ENCODE peak calls at places on chromosomes 16 and 17, in four cellular contexts. One of them, this sample, is unnamed.

GRCh38 chr17:78532311-78532710 is 44.9 kb downstream of the DNAH17 start:
- DNase-seq in heart right ventricle: no peak
- DNase-seq in AG09309: no peak
- DNase-seq in lower leg skin: no peak
- DNase-seq in this sample: no peak

GRCh38 chr17:1625053-1625452 is 3.6 kb downstream of the SLC43A2 start:
- DNase-seq in lower leg skin: no peak
- DNase-seq in AG09309: no peak
- DNase-seq in heart right ventricle: no peak
- DNase-seq in this sample: no peak

GRCh38 chr17:30228011-30228410 is 7.5 kb downstream of the SLC6A4 start:
- DNase-seq in heart right ventricle: no peak
- DNase-seq in AG09309: no peak
- DNase-seq in lower leg skin: no peak
- DNase-seq in this sample: no peak

GRCh38 chr17:61450641-61451537 is 1.3 kb upstream of the TBX4 start:
- DNase-seq in AG09309: no peak
- DNase-seq in heart right ventricle: no peak
- DNase-seq in lower leg skin: no peak
- DNase-seq in this sample: peak

GRCh38 chr17:42623732-42624596 is 14.5 kb downstream of the TUBG1 start:
- DNase-seq in heart right ventricle: no peak
- DNase-seq in AG09309: no peak
- DNase-seq in lower leg skin: no peak
- DNase-seq in this sample: no peak

GRCh38 chr17:59620518-59621259 is 994 bp downstream of the CLTC start:
- DNase-seq in lower leg skin: no peak
- DNase-seq in heart right ventricle: peak
- DNase-seq in AG09309: no peak
- DNase-seq in this sample: peak

GRCh38 chr17:71632328-71632727 is 488.5 kb upstream of the SOX9 start:
- DNase-seq in AG09309: no peak
- DNase-seq in lower leg skin: no peak
- DNase-seq in heart right ventricle: no peak
- DNase-seq in this sample: no peak

GRCh38 chr17:76085066-76085730 is 6.2 kb downstream of the ZACN start:
- DNase-seq in heart right ventricle: no peak
- DNase-seq in lower leg skin: no peak
- DNase-seq in AG09309: no peak
- DNase-seq in this sample: no peak

GRCh38 chr17:73342549-73343167 is 30.9 kb upstream of the CDC42EP4 start:
- DNase-seq in lower leg skin: no peak
- DNase-seq in heart right ventricle: no peak
- DNase-seq in AG09309: no peak
- DNase-seq in this sample: no peak

GRCh38 chr17:67246648-67247415 is 1.8 kb upstream of the HELZ start:
- DNase-seq in heart right ventricle: no peak
- DNase-seq in AG09309: no peak
- DNase-seq in lower leg skin: peak
- DNase-seq in this sample: no peak

GRCh38 chr16:86408685-86409084 is 101.6 kb upstream of the FOXF1 start:
- DNase-seq in heart right ventricle: no peak
- DNase-seq in AG09309: no peak
- DNase-seq in lower leg skin: no peak
- DNase-seq in this sample: no peak

GRCh38 chr17:75515523-75516254 is at the start of gene CASKIN2:
- DNase-seq in lower leg skin: peak
- DNase-seq in AG09309: peak
- DNase-seq in heart right ventricle: peak
- DNase-seq in this sample: peak

GRCh38 chr16:30365200-30365599 is 5.1 kb downstream of the TBC1D10B start:
- DNase-seq in heart right ventricle: no peak
- DNase-seq in AG09309: no peak
- DNase-seq in lower leg skin: no peak
- DNase-seq in this sample: no peak

GRCh38 chr17:56297142-56297541 is 143.9 kb downstream of the ANKFN1 start:
- DNase-seq in AG09309: no peak
- DNase-seq in lower leg skin: no peak
- DNase-seq in heart right ventricle: no peak
- DNase-seq in this sample: no peak

GRCh38 chr17:78106211-78106610 is 22.3 kb downstream of the TMC6 start:
- DNase-seq in heart right ventricle: no peak
- DNase-seq in AG09309: no peak
- DNase-seq in lower leg skin: no peak
- DNase-seq in this sample: no peak

GRCh38 chr17:61124562-61124961 is 275.1 kb upstream of the TBX2 start:
- DNase-seq in AG09309: no peak
- DNase-seq in lower leg skin: no peak
- DNase-seq in heart right ventricle: no peak
- DNase-seq in this sample: no peak

GRCh38 chr16:3573146-3573815 is 3.9 kb downstream of the NLRC3 start:
- DNase-seq in AG09309: no peak
- DNase-seq in heart right ventricle: no peak
- DNase-seq in lower leg skin: no peak
- DNase-seq in this sample: no peak

GRCh38 chr17:72370819-72371218 is 250.0 kb downstream of the SOX9 start:
- DNase-seq in AG09309: peak
- DNase-seq in lower leg skin: no peak
- DNase-seq in heart right ventricle: no peak
- DNase-seq in this sample: no peak

GRCh38 chr17:82204831-82205719 is 7.6 kb downstream of the CCDC57 start:
- DNase-seq in lower leg skin: no peak
- DNase-seq in AG09309: no peak
- DNase-seq in heart right ventricle: no peak
- DNase-seq in this sample: no peak

GRCh38 chr16:29148867-29149272 is 164.0 kb downstream of the LAT start:
- DNase-seq in heart right ventricle: no peak
- DNase-seq in lower leg skin: no peak
- DNase-seq in AG09309: no peak
- DNase-seq in this sample: no peak

GRCh38 chr17:14303343-14304221 is 2.7 kb downstream of the HS3ST3B1 start:
- DNase-seq in AG09309: no peak
- DNase-seq in heart right ventricle: no peak
- DNase-seq in lower leg skin: peak
- DNase-seq in this sample: no peak

GRCh38 chr17:48541036-48541573 is 3.8 kb downstream of the HOXB2 start:
- DNase-seq in AG09309: no peak
- DNase-seq in lower leg skin: no peak
- DNase-seq in heart right ventricle: no peak
- DNase-seq in this sample: no peak

GRCh38 chr16:83171396-83171795 is 544.6 kb downstream of the CDH13 start:
- DNase-seq in lower leg skin: peak
- DNase-seq in AG09309: no peak
- DNase-seq in heart right ventricle: no peak
- DNase-seq in this sample: no peak

GRCh38 chr16:72189865-72190371 is 18.0 kb upstream of the PMFBP1 start:
- DNase-seq in heart right ventricle: no peak
- DNase-seq in lower leg skin: no peak
- DNase-seq in AG09309: peak
- DNase-seq in this sample: no peak

GRCh38 chr16:84730406-84731106 is 30.8 kb downstream of the USP10 start:
- DNase-seq in lower leg skin: no peak
- DNase-seq in AG09309: peak
- DNase-seq in heart right ventricle: peak
- DNase-seq in this sample: no peak

GRCh38 chr17:75289832-75290337 is 652 bp upstream of the SLC25A19 start:
- DNase-seq in heart right ventricle: peak
- DNase-seq in lower leg skin: peak
- DNase-seq in AG09309: no peak
- DNase-seq in this sample: no peak

GRCh38 chr17:73365934-73366623 is 54.3 kb upstream of the CDC42EP4 start:
- DNase-seq in AG09309: no peak
- DNase-seq in lower leg skin: peak
- DNase-seq in heart right ventricle: peak
- DNase-seq in this sample: no peak

GRCh38 chr17:80990921-80991644 is 558 bp upstream of the CHMP6 start:
- DNase-seq in AG09309: no peak
- DNase-seq in heart right ventricle: no peak
- DNase-seq in lower leg skin: peak
- DNase-seq in this sample: peak

GRCh38 chr17:12180644-12181261 is 160.1 kb downstream of the MAP2K4 start:
- DNase-seq in lower leg skin: no peak
- DNase-seq in heart right ventricle: peak
- DNase-seq in AG09309: peak
- DNase-seq in this sample: no peak

GRCh38 chr17:68381076-68381900 is 76.0 kb downstream of the WIPI1 start:
- DNase-seq in AG09309: peak
- DNase-seq in heart right ventricle: no peak
- DNase-seq in lower leg skin: no peak
- DNase-seq in this sample: no peak

GRCh38 chr16:56983211-56983751 is 6.1 kb upstream of the NLRC5 start:
- DNase-seq in AG09309: no peak
- DNase-seq in lower leg skin: no peak
- DNase-seq in heart right ventricle: no peak
- DNase-seq in this sample: no peak

GRCh38 chr17:6070280-6070894 is at the start of gene WSCD1:
- DNase-seq in heart right ventricle: no peak
- DNase-seq in lower leg skin: no peak
- DNase-seq in AG09309: no peak
- DNase-seq in this sample: no peak

GRCh38 chr17:78253946-78254672 is 22.7 kb downstream of the TMEM235 start:
- DNase-seq in lower leg skin: peak
- DNase-seq in AG09309: no peak
- DNase-seq in heart right ventricle: peak
- DNase-seq in this sample: peak

DNA sequence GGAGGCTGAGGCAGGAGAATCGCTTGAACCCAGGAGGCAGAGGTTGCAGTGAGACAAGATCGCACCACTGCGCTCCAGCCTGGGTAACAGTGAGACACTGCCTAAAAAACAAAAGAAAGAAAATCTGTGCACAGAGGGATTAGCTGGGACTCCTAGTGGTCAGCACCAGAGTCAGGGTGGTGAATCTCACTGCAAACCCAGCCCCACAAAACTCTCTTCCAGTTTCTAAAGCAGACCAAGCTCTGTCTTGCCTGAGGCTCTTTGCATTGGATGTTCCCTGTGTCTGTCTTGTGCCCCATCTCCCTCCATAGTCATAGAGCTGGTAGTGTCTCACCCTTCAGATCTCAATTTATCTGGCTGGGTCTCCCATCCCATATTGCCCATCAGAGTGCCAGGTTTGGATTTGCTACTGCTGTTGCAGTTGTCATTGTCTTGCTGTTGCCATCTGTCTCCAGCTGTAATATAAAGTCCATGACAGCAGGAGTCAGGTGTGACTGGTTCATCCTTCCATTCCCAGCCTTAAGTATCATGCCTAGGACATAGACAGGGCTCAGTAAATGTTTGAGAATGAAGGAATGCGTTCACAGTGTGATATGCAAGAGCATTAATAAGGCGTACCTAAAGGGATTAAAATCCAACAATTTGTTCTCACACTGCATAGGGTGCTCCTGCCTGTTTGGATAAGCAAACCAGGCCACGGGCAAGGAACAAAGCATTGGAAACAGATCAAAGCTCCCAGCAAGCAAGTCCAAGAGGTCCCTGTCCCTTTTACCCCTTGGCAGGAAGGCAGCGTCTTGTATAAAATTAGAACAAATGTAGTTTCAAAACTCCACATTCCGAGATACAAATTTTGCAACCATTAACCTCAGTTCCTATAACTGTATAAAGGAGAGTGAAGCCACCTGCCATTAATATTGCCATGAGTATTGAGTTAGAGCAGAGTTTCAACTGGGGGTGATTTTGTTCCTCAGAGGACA is 614.6 kb upstream of the CDH5 start:
- DNase-seq in heart right ventricle: no peak
- DNase-seq in AG09309: no peak
- DNase-seq in lower leg skin: no peak
- DNase-seq in this sample: no peak
- TF ChIP-seq CTCF in heart right ventricle: no peak
- TF ChIP-seq CTCF in AG09309: no peak
- TF ChIP-seq CTCF in lower leg skin: no peak
- TF ChIP-seq CTCF in this sample: no peak

GRCh38 chr16:81265052-81265451 is 26.6 kb downstream of the BCO1 start:
- DNase-seq in AG09309: no peak
- DNase-seq in heart right ventricle: no peak
- DNase-seq in lower leg skin: no peak
- DNase-seq in this sample: no peak

GRCh38 chr16:81261049-81261648 is 22.7 kb downstream of the BCO1 start:
- DNase-seq in lower leg skin: no peak
- DNase-seq in heart right ventricle: no peak
- DNase-seq in AG09309: no peak
- DNase-seq in this sample: no peak

GRCh38 chr16:81264386-81264785 is 25.9 kb downstream of the BCO1 start:
- DNase-seq in lower leg skin: no peak
- DNase-seq in heart right ventricle: no peak
- DNase-seq in AG09309: no peak
- DNase-seq in this sample: no peak

GRCh38 chr16:81265658-81266451 is 27.4 kb downstream of the BCO1 start:
- DNase-seq in heart right ventricle: peak
- DNase-seq in AG09309: no peak
- DNase-seq in lower leg skin: no peak
- DNase-seq in this sample: no peak

GRCh38 chr16:81263470-81264200 is 25.1 kb downstream of the BCO1 start:
- DNase-seq in AG09309: no peak
- DNase-seq in heart right ventricle: peak
- DNase-seq in lower leg skin: no peak
- DNase-seq in this sample: no peak
- TF ChIP-seq CTCF in AG09309: peak
- TF ChIP-seq CTCF in heart right ventricle: no peak
- TF ChIP-seq CTCF in lower leg skin: no peak
- TF ChIP-seq CTCF in this sample: no peak

GRCh38 chr17:39596543-39597267 is 11.0 kb downstream of the NEUROD2 start:
- DNase-seq in lower leg skin: no peak
- DNase-seq in AG09309: no peak
- DNase-seq in heart right ventricle: no peak
- DNase-seq in this sample: no peak

GRCh38 chr17:39595928-39596327 is 11.8 kb downstream of the NEUROD2 start:
- DNase-seq in heart right ventricle: no peak
- DNase-seq in lower leg skin: no peak
- DNase-seq in AG09309: no peak
- DNase-seq in this sample: no peak

GRCh38 chr17:39595294-39595693 is 12.4 kb downstream of the NEUROD2 start:
- DNase-seq in heart right ventricle: no peak
- DNase-seq in AG09309: no peak
- DNase-seq in lower leg skin: no peak
- DNase-seq in this sample: no peak

GRCh38 chr17:39591958-39592954 is 15.5 kb downstream of the NEUROD2 start:
- DNase-seq in heart right ventricle: peak
- DNase-seq in lower leg skin: no peak
- DNase-seq in AG09309: no peak
- DNase-seq in this sample: no peak

DNA sequence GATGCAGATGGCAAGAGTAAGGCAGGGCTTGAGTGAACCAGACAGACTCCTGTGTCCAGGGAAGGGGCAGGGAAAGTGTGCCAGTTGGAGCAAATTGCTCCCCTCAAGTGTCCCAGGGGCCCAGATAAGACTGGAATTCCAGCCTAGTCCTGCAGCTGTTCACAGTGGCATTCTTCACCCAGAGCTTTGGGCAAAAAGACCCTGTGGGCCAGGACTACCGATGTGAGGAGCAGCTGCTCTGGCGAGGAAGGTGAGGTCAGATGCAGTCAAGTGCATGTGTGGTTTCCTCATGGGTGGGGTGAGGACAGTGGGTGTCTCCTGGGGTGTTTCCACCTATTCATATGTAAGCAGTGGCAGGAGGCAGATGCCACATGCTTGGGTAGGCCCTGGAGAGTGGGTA is 14.3 kb downstream of the NEUROD2 start:
- DNase-seq in lower leg skin: no peak
- DNase-seq in AG09309: no peak
- DNase-seq in heart right ventricle: no peak
- DNase-seq in this sample: no peak
- TF ChIP-seq CTCF in lower leg skin: no peak
- TF ChIP-seq CTCF in AG09309: no peak
- TF ChIP-seq CTCF in heart right ventricle: no peak
- TF ChIP-seq CTCF in this sample: no peak

GRCh38 chr17:4362141-4362540 is 4.3 kb downstream of the UBE2G1 start:
- DNase-seq in heart right ventricle: no peak
- DNase-seq in AG09309: no peak
- DNase-seq in lower leg skin: no peak
- DNase-seq in this sample: no peak
- TF ChIP-seq CTCF in heart right ventricle: peak
- TF ChIP-seq CTCF in AG09309: peak
- TF ChIP-seq CTCF in lower leg skin: no peak
- TF ChIP-seq CTCF in this sample: no peak